ENCODE peak calls at places on chromosomes 12 and 14, in six cellular contexts. O is neuronal stem cell, X is mesendoderm, N is H9, V is IMR-90, J is H1. I is an unnamed sample.

GRCh38 chr14:30550335-30550734 is 8.6 kb upstream of the G2E3 start:
- DNase-seq in N (no peak), J (no peak), X (no peak), V (peak), O (no peak), I (no peak)

GRCh38 chr14:92973265-92973797 is 50.4 kb downstream of the CHGA start:
- DNase-seq in J (peak), O (peak), X (peak), V (peak), N (peak), I (peak)

GRCh38 chr14:28677381-28677780 is 89.2 kb upstream of the FOXG1 start:
- DNase-seq in O (no peak), V (no peak), N (no peak), J (no peak), X (peak), I (peak)

GRCh38 chr14:75515631-75515999 is 6.7 kb upstream of the BATF start:
- DNase-seq in V (no peak), X (no peak), O (no peak), N (no peak), J (no peak), I (no peak)

GRCh38 chr12:26651566-26652188 is 181.3 kb downstream of the ITPR2 start:
- DNase-seq in X (peak), V (peak), N (peak), O (peak), J (peak), I (peak)

GRCh38 chr14:70707138-70708038 is 65.7 kb downstream of the TTC9 start:
- DNase-seq in N (peak), X (peak), J (no peak), V (peak), O (no peak), I (no peak)

GRCh38 chr12:94803939-94804338 is 153.6 kb upstream of the TMCC3 start:
- DNase-seq in J (no peak), V (no peak), X (no peak), O (no peak), N (no peak), I (no peak)

GRCh38 chr12:78938341-78939084 is 73.9 kb downstream of the SYT1 start:
- DNase-seq in X (no peak), J (no peak), V (no peak), N (no peak), O (no peak), I (no peak)

GRCh38 chr12:44507471-44507870 is 368.6 kb downstream of the NELL2 start:
- DNase-seq in J (no peak), X (no peak), V (no peak), O (no peak), N (no peak), I (no peak)

GRCh38 chr14:49786315-49786714 is 18.4 kb downstream of the KLHDC2 start:
- DNase-seq in N (no peak), O (no peak), X (no peak), V (no peak), J (no peak), I (no peak)

GRCh38 chr12:110699591-110700445 is 10.9 kb upstream of the HVCN1 start:
- DNase-seq in O (no peak), X (peak), J (no peak), V (no peak), N (peak), I (no peak)
- H3K27ac ChIP-seq in O (no peak), X (no peak), J (no peak), V (no peak), N (no peak), I (no peak)

DNA sequence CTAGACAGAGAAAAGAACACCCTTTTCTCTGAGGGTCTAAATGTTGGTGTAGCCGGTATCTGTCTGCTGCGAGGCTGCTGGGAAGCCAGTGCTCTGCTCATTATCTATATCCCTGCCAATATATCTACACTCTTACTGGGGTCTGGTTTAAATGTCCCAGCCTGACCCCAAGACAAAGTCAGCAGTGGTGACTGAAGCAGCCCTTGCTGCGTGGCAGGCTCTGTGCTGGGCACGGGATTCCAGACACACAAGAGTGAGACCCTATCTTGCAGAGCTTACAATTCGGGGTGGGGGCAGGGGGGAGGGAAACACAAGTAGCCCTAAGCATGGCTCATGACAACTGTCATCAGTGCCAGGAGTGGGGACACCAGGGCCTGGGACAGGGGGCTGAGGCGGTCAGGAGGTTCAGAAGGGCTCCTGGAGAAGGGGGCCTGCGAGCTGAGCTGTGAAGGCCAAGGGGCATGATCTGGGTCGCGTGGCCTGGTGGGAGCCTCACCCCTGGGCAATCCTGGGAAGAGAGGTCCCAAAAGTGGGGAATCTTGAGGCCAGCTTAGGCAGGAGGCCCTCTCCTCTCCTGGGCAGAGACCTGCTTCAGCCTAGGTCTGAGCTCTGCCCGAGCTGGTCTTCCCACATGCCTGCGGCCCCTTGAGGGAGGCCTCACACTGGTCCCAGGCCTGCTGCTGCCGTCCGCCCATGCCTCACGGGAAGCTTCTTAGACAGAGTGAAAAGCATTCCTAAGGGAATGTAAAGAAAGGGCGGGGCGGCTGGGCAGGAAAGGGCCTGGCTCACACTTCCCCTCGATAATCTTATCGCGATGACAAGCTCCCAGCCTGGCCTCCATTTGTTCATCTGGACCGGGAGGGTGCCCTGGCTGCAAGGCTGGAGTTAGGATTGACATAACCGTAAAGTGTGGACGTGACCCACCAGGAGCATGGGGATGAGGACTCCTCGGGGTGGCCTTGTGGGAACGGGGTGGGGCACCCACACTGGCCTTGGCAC is 7.3 kb upstream of the RCOR1 start:
- DNase-seq in X (peak), J (peak), N (peak), O (peak), V (no peak), I (peak)
- H3K4ac ChIP-seq in X (peak), J (peak), N (no peak), O (peak), V (no peak), I (peak)

DNA sequence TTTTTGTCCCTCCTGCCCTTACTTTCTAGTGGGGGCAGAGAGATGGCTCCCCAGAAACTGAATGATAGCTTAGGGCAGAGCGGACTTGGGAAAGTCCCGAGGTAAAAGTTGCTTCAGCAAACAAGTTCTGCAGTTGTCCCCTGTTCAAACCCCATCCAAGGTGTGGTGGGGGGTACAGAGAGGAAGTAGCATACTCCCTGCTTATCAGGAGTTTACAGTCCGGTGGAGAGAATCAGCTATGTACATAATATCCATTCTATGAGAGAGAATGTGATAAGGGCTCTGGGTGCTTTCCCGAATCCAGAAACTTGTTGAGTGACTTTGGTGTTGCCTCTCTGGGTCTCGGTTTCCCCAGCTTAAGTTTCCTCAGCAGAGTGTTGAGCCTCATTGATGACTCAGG is 40.4 kb upstream of the VRK1 start:
- DNase-seq in V (no peak), N (no peak), J (no peak), X (no peak), O (no peak), I (no peak)
- H2AK5ac ChIP-seq in V (no peak), N (no peak), J (no peak), X (no peak), O (no peak), I (no peak)

GRCh38 chr12:132437252-132438138 is 52.5 kb upstream of the FBRSL1 start:
- DNase-seq in N (peak), V (no peak), J (peak), O (no peak), X (peak), I (no peak)

GRCh38 chr12:132436791-132437251 is 53.1 kb upstream of the FBRSL1 start:
- DNase-seq in J (no peak), O (no peak), V (no peak), N (no peak), X (no peak), I (no peak)

GRCh38 chr12:132433641-132434395 is 56.1 kb upstream of the FBRSL1 start:
- DNase-seq in V (no peak), J (no peak), O (no peak), X (no peak), N (no peak), I (no peak)

GRCh38 chr12:132438139-132438700 is 51.7 kb upstream of the FBRSL1 start:
- DNase-seq in X (no peak), J (no peak), V (no peak), O (no peak), N (no peak), I (no peak)

DNA sequence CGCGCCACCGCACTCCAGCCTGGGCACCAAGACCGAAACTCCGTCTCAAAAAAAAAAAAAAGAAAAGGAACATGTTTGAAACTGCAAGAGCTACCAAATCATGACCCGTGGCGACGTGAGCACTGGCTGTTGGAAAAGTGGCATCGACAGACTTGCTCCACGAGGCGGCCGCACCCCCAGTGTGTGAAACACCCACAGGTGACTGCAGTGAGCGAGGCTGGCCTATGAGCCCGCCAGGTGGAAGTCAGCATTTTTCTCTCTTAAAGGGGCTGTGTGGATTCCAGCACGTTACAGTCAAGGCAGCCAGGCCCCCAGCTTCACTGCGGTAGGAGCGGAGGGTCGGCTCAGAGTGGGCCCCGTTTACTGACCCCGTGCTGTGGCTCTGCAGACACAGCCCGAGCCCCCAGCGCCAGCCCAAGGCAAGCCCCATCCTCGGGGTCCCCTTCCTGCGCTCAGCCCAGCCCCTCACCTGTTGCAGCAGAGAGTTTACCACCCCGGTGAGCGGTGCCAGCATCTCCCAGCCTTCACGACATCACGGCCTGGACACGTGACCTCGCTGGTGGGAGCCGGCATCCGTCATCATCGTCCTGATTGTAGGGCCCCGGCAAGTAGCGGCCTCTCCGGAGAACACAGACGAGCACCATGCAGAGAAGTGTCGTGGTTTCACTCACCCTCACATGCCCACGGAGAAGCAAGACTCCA is 54.3 kb upstream of the FBRSL1 start:
- DNase-seq in J (no peak), V (no peak), N (no peak), X (no peak), O (no peak), I (no peak)
- H3K27ac ChIP-seq in J (no peak), V (no peak), N (no peak), X (no peak), O (no peak), I (no peak)